ENCODE peak calls at places on chromosomes 16 and 17, in nine cellular contexts. N is HS-5; Z is cardiac fibroblast; V is psoas muscle; C is NCI-H1436; Y is mammary epithelial cell; S is T-helper 22 cell; I is colonic mucosa; H is stimulated activated CD8-positive, alpha-beta memory T cell treated with anti-CD3 and anti-CD28 coated beads, Interleukin-4, amount 100 ng/mL, for 24 hours. K is an unnamed sample.

GRCh38 chr16:88384222-88385111 is 1.7 kb downstream of the ZNF469 start:
- DNase-seq in N (no peak), Z (no peak), V (peak; percentile 33), C (no peak), Y (no peak), S (no peak), I (no peak), H (no peak), K (no peak)

GRCh38 chr17:80319262-80319998 is 58.8 kb downstream of the RNF213 start:
- DNase-seq in N (no peak), Z (no peak), V (no peak), C (no peak), Y (no peak), S (no peak), I (no peak), H (no peak), K (no peak)

GRCh38 chr16:85902366-85903155 is 3.6 kb downstream of the IRF8 start:
- DNase-seq in N (no peak), Z (no peak), V (no peak), C (no peak), Y (no peak), S (no peak), I (no peak), H (peak; percentile 52), K (no peak)

GRCh38 chr16:31868701-31869167 is 4.9 kb upstream of the ZNF267 start:
- DNase-seq in N (no peak), Z (peak; percentile 80), V (peak; percentile 83), C (peak; percentile 65), Y (peak; percentile 51), S (peak; percentile 48), I (peak; percentile 88), H (peak; percentile 70), K (peak; percentile 76)

GRCh38 chr16:83215417-83216001 is 588.7 kb downstream of the CDH13 start:
- DNase-seq in N (no peak), Z (peak; percentile 43), V (no peak), C (no peak), Y (peak; percentile 24), S (no peak), I (peak; percentile 62), H (peak; percentile 2), K (peak; percentile 21)

GRCh38 chr17:43018008-43018853 is 4.0 kb downstream of the VAT1 start:
- DNase-seq in N (no peak), Z (peak; percentile 44), V (no peak), C (peak; percentile 29), Y (no peak), S (peak; percentile 51), I (no peak), H (no peak), K (no peak)

GRCh38 chr17:74433421-74434121 is 1.7 kb downstream of the GPRC5C start:
- DNase-seq in N (no peak), Z (peak; percentile 49), V (no peak), C (no peak), Y (no peak), S (no peak), I (no peak), H (no peak), K (peak; percentile 72)

GRCh38 chr16:30063893-30064745 is 1.4 kb upstream of the ALDOA start:
- DNase-seq in N (no peak), Z (peak; percentile 57), V (peak; percentile 92), C (peak; percentile 70), Y (no peak), S (peak; percentile 38), I (peak; percentile 81), H (peak; percentile 58), K (peak; percentile 84)

GRCh38 chr17:4944554-4945175 is 3.7 kb downstream of the PFN1 start:
- DNase-seq in N (no peak), Z (no peak), V (peak; percentile 48), C (no peak), Y (no peak), S (no peak), I (no peak), H (no peak), K (no peak)

GRCh38 chr17:36443777-36444176 is 42.7 kb upstream of the ZNHIT3 start:
- DNase-seq in N (no peak), Z (no peak), V (no peak), C (no peak), Y (no peak), S (no peak), I (no peak), H (no peak), K (no peak)

K was measured in HepG2.